ENCODE peak calls at places on chromosomes 12 and 14, in four cellular contexts. One of them, this sample, is unnamed.

GRCh38 chr14:73591690-73592448 is at the start of gene ACOT4:
- DNase-seq in lower leg skin: no peak
- DNase-seq in epithelial cell of esophagus: peak; percentile 51
- DNase-seq in heart left ventricle: no peak
- DNase-seq in this sample: peak; percentile 59

GRCh38 chr14:102046337-102047278 is 40.2 kb downstream of the HSP90AA1 start:
- DNase-seq in lower leg skin: peak; percentile 84
- DNase-seq in heart left ventricle: peak; percentile 91
- DNase-seq in epithelial cell of esophagus: peak; percentile 73
- DNase-seq in this sample: peak; percentile 83

GRCh38 chr14:68682166-68683103 is 110.4 kb downstream of the ZFP36L1 start:
- DNase-seq in heart left ventricle: peak; percentile 74
- DNase-seq in epithelial cell of esophagus: peak; percentile 81
- DNase-seq in lower leg skin: peak; percentile 83
- DNase-seq in this sample: no peak

GRCh38 chr14:22283000-22283399 is 306.0 kb downstream of the DAD1 start:
- DNase-seq in lower leg skin: no peak
- DNase-seq in epithelial cell of esophagus: peak; percentile 34
- DNase-seq in heart left ventricle: no peak
- DNase-seq in this sample: no peak

GRCh38 chr12:132723015-132723763 is 12.5 kb downstream of the PGAM5 start:
- DNase-seq in epithelial cell of esophagus: no peak
- DNase-seq in heart left ventricle: peak; percentile 80
- DNase-seq in lower leg skin: no peak
- DNase-seq in this sample: no peak

GRCh38 chr12:108475396-108475795 is 39.7 kb upstream of the FICD start:
- DNase-seq in heart left ventricle: no peak
- DNase-seq in lower leg skin: no peak
- DNase-seq in epithelial cell of esophagus: no peak
- DNase-seq in this sample: no peak

GRCh38 chr12:115199831-115200230 is 515.9 kb upstream of the TBX3 start:
- DNase-seq in lower leg skin: no peak
- DNase-seq in epithelial cell of esophagus: peak; percentile 11
- DNase-seq in heart left ventricle: no peak
- DNase-seq in this sample: no peak

GRCh38 chr12:107320929-107321618 is 227.7 kb upstream of the CRY1 start:
- DNase-seq in epithelial cell of esophagus: peak; percentile 82
- DNase-seq in heart left ventricle: peak; percentile 38
- DNase-seq in lower leg skin: peak; percentile 53
- DNase-seq in this sample: no peak

GRCh38 chr14:30983858-30984257 is 41.6 kb upstream of the AP4S1 start:
- DNase-seq in epithelial cell of esophagus: no peak
- DNase-seq in lower leg skin: no peak
- DNase-seq in heart left ventricle: no peak
- DNase-seq in this sample: no peak

GRCh38 chr12:11166300-11166699 is 4.7 kb upstream of the SMIM10L1 start:
- DNase-seq in epithelial cell of esophagus: no peak
- DNase-seq in heart left ventricle: no peak
- DNase-seq in lower leg skin: no peak
- DNase-seq in this sample: no peak

GRCh38 chr12:57019983-57020719 is 3.8 kb upstream of the TAC3 start:
- DNase-seq in epithelial cell of esophagus: peak; percentile 54
- DNase-seq in lower leg skin: no peak
- DNase-seq in heart left ventricle: no peak
- DNase-seq in this sample: no peak

GRCh38 chr14:26984318-26985177 is 386.7 kb upstream of the NOVA1 start:
- DNase-seq in lower leg skin: peak; percentile 49
- DNase-seq in heart left ventricle: peak; percentile 52
- DNase-seq in epithelial cell of esophagus: peak; percentile 61
- DNase-seq in this sample: peak; percentile 53

GRCh38 chr14:69573841-69574265 is 818 bp downstream of the CCDC177 start:
- DNase-seq in heart left ventricle: no peak
- DNase-seq in epithelial cell of esophagus: no peak
- DNase-seq in lower leg skin: no peak
- DNase-seq in this sample: peak; percentile 64

GRCh38 chr14:57982161-57982560 is 116.3 kb upstream of the SLC35F4 start:
- DNase-seq in heart left ventricle: no peak
- DNase-seq in lower leg skin: no peak
- DNase-seq in epithelial cell of esophagus: no peak
- DNase-seq in this sample: no peak

GRCh38 chr14:92105073-92105844 is 1.1 kb downstream of the ATXN3 start:
- DNase-seq in lower leg skin: no peak
- DNase-seq in epithelial cell of esophagus: peak; percentile 52
- DNase-seq in heart left ventricle: no peak
- DNase-seq in this sample: no peak

GRCh38 chr12:48022676-48023385 is 18.6 kb upstream of the COL2A1 start:
- DNase-seq in heart left ventricle: no peak
- DNase-seq in epithelial cell of esophagus: no peak
- DNase-seq in lower leg skin: no peak
- DNase-seq in this sample: peak; percentile 93

GRCh38 chr12:120118710-120119097 is 2.2 kb upstream of the RAB35 start:
- DNase-seq in heart left ventricle: no peak
- DNase-seq in lower leg skin: no peak
- DNase-seq in epithelial cell of esophagus: peak; percentile 52
- DNase-seq in this sample: no peak

GRCh38 chr12:64695550-64695949 is 63.7 kb downstream of the GNS start:
- DNase-seq in heart left ventricle: no peak
- DNase-seq in epithelial cell of esophagus: no peak
- DNase-seq in lower leg skin: no peak
- DNase-seq in this sample: no peak

GRCh38 chr14:56745091-56745490 is 65.2 kb downstream of the OTX2 start:
- DNase-seq in lower leg skin: no peak
- DNase-seq in epithelial cell of esophagus: no peak
- DNase-seq in heart left ventricle: no peak
- DNase-seq in this sample: no peak

GRCh38 chr12:16285586-16285985 is 8.1 kb upstream of the SLC15A5 start:
- DNase-seq in lower leg skin: no peak
- DNase-seq in heart left ventricle: no peak
- DNase-seq in epithelial cell of esophagus: no peak
- DNase-seq in this sample: no peak

GRCh38 chr12:92505373-92506340 is 197.1 kb upstream of the PLEKHG7 start:
- DNase-seq in epithelial cell of esophagus: no peak
- DNase-seq in heart left ventricle: peak; percentile 75
- DNase-seq in lower leg skin: no peak
- DNase-seq in this sample: no peak

GRCh38 chr14:35121026-35121886 is 534 bp downstream of the PPP2R3C start:
- DNase-seq in epithelial cell of esophagus: peak; percentile 16
- DNase-seq in heart left ventricle: no peak
- DNase-seq in lower leg skin: no peak
- DNase-seq in this sample: no peak

GRCh38 chr14:77123381-77124344 is 17.9 kb downstream of the ZDHHC22 start:
- DNase-seq in epithelial cell of esophagus: peak; percentile 97
- DNase-seq in heart left ventricle: peak; percentile 76
- DNase-seq in lower leg skin: peak; percentile 74
- DNase-seq in this sample: no peak

GRCh38 chr12:117387832-117388231 is 26.4 kb upstream of the NOS1 start:
- DNase-seq in epithelial cell of esophagus: no peak
- DNase-seq in lower leg skin: no peak
- DNase-seq in heart left ventricle: no peak
- DNase-seq in this sample: no peak

GRCh38 chr12:69239286-69239921 is at the start of gene CPSF6:
- DNase-seq in epithelial cell of esophagus: peak; percentile 94
- DNase-seq in lower leg skin: peak; percentile 92
- DNase-seq in heart left ventricle: peak; percentile 97
- DNase-seq in this sample: peak; percentile 96
- TF ChIP-seq CTCF in epithelial cell of esophagus: no peak
- TF ChIP-seq CTCF in lower leg skin: no peak
- TF ChIP-seq CTCF in heart left ventricle: peak; percentile 19
- TF ChIP-seq CTCF in this sample: no peak

DNA sequence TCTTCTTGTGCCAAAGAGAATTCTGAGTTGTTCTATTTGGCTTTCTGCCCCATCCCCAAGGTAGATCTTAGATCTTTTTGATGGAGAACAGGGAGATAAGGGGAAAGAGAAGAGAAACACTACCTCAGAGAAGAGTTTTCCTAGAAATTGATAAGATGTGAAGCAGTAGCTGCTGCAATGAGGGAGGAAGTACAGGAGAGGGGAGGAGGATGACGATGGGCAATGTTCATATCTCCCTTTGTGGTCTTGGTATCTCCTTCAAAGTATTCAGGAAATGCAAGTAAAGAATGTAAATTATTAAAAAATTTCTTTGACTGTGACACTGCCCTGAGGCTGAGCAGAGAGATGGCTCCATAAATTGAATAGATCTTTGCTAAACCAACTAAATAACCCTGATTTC is 102.0 kb upstream of the NAP1L1 start:
- DNase-seq in lower leg skin: no peak
- DNase-seq in heart left ventricle: no peak
- DNase-seq in epithelial cell of esophagus: no peak
- DNase-seq in this sample: no peak
- TF ChIP-seq CTCF in lower leg skin: no peak
- TF ChIP-seq CTCF in heart left ventricle: no peak
- TF ChIP-seq CTCF in epithelial cell of esophagus: no peak
- TF ChIP-seq CTCF in this sample: no peak

DNA sequence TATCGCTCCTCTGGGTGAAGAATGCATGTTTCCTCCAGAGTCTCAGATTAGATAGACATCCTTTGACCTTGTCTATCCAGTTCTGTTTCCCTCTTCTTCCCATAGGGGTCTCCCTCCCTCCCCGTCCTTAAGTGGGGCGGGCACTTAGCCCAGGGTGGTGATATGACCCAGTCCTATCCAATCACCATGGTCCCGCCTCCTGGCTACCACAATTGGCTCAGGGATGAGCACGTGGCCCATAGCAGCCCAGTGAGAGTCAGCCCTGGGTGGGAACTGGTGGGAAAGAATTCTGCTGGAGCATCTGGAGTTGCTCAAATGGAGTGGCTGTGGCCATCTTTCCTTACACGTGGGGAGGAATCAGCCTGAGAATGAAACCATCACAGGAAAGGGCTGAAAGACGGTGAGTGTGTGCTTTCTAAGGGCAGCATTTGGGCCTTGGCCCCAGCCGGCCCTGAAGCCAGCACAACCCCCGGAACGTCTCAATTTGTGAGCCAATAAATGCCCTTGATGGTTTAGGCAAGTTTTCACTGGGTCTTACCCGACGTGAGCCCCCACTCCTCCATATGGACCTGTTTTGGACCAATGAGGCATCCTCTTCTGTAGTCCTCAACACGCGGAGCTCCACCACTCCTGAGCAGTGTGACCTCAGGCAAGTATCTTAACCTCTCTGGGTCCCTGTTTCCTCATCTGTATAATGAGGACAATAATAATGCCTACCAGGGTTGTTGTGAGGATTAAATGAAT is 14.3 kb upstream of the MLXIP start:
- DNase-seq in lower leg skin: peak; percentile 70
- DNase-seq in epithelial cell of esophagus: peak; percentile 91
- DNase-seq in heart left ventricle: peak; percentile 94
- DNase-seq in this sample: peak; percentile 99
- TF ChIP-seq CTCF in lower leg skin: no peak
- TF ChIP-seq CTCF in epithelial cell of esophagus: peak; percentile 17
- TF ChIP-seq CTCF in heart left ventricle: peak; percentile 65
- TF ChIP-seq CTCF in this sample: peak; percentile 75

DNA sequence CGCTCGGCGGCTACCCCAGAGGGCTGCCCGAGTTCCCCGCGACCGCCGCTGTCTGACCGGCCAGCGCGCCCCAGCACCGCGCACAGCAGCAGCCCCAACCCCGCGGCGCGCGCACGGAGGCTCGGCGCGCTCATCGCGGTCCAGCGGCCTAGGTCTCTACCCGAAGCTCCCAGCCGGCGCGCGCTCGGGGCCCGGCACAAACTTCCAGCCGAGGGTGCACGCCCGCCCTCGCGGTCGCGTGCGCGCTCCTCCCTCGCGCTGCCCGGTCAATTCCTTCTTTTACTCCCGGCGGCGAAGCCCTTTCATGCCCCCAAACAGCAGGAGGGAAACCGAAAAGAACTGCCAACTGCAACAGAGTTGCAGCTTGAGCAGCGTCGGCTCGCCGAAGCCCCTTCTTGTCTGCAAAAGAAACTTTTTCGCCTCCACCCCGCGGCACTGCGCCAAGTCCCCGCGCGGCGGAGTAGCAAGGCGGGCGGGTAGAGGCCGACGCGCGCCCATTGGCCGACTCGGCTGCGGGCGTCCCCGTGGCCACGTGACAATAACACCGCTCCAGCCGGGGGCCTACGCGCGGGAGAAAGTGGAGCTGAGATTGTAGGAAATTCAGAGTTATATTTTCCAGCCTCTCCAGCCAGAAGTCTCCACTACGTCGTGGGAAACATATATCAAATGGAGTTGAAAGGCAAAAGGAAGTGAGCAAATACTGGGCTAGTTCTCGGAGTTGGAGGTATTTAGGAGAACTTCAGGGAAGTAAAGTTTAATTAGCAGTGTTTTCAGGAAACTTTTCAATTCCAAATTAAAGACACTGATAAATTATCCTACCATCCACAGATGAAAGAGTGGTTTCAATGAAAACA is at the start of gene LRIG3:
- DNase-seq in lower leg skin: peak; percentile 86
- DNase-seq in heart left ventricle: peak; percentile 93
- DNase-seq in epithelial cell of esophagus: peak; percentile 89
- DNase-seq in this sample: peak; percentile 88
- TF ChIP-seq CTCF in lower leg skin: no peak
- TF ChIP-seq CTCF in heart left ventricle: peak; percentile 13
- TF ChIP-seq CTCF in epithelial cell of esophagus: peak; percentile 1
- TF ChIP-seq CTCF in this sample: no peak

This sample was measured in Caco-2.